ENCODE peak calls at places on chromosome 1, in ten cellular contexts. E, A, L, S, B, Z, H, T, D and G are unnamed samples.
A peak's percentile ranks its signal among the peaks of the same experiment; 100 is the strongest.

GRCh38 chr1:19009882-19010321 is 53.4 kb upstream of the IFFO2 start:
- DNase-seq in B (no peak), E (no peak), Z (no peak), T (no peak), S (peak; percentile 48), H (no peak), A (peak; percentile 91), L (peak; percentile 54), D (peak; percentile 83), G (peak; percentile 99)

GRCh38 chr1:50968884-50969610 is 998 bp upstream of the CDKN2C start:
- DNase-seq in A (peak; percentile 56), L (no peak), D (no peak), T (peak; percentile 50), Z (peak; percentile 48), S (no peak), E (peak; percentile 66), B (peak; percentile 49), H (peak; percentile 22), G (no peak)

GRCh38 chr1:244087611-244088010 is 36.5 kb downstream of the ZBTB18 start:
- DNase-seq in T (no peak), B (no peak), H (no peak), A (no peak), L (no peak), D (no peak), Z (no peak), S (peak; percentile 54), E (no peak), G (no peak)

GRCh38 chr1:219805191-219805590 is 123.2 kb downstream of the SLC30A10 start:
- DNase-seq in E (no peak), D (no peak), Z (no peak), T (no peak), H (no peak), S (no peak), B (no peak), A (no peak), L (no peak), G (no peak)

GRCh38 chr1:178725603-178726517 is 816 bp downstream of the RALGPS2 start:
- DNase-seq in L (peak; percentile 83), D (peak; percentile 83), E (peak; percentile 86), S (no peak), T (peak; percentile 50), B (peak; percentile 43), Z (peak; percentile 77), A (peak; percentile 69), H (peak; percentile 29), G (peak; percentile 62)

GRCh38 chr1:181181792-181182585 is 93.5 kb downstream of the IER5 start:
- DNase-seq in S (peak; percentile 44), H (no peak), B (no peak), E (no peak), L (no peak), Z (no peak), D (no peak), T (no peak), A (no peak), G (no peak)

GRCh38 chr1:209103135-209103534 is 480.4 kb upstream of the CAMK1G start:
- DNase-seq in Z (no peak), H (no peak), B (no peak), S (no peak), E (no peak), A (no peak), T (no peak), D (no peak), L (no peak), G (no peak)

GRCh38 chr1:12219800-12220199 is 10.0 kb upstream of the VPS13D start:
- DNase-seq in D (no peak), T (no peak), H (no peak), Z (no peak), B (no peak), E (no peak), L (no peak), A (no peak), S (no peak), G (no peak)

GRCh38 chr1:187413770-187414169 is 585.0 kb downstream of the PLA2G4A start:
- DNase-seq in S (no peak), E (no peak), H (no peak), B (no peak), Z (no peak), A (no peak), T (no peak), D (no peak), L (peak; percentile 7), G (no peak)

GRCh38 chr1:53600486-53600885 is 138.5 kb downstream of the GLIS1 start:
- DNase-seq in E (peak; percentile 3), D (peak; percentile 9), A (no peak), S (no peak), B (no peak), T (no peak), Z (peak; percentile 63), L (no peak), H (no peak), G (no peak)

GRCh38 chr1:169586067-169586394 is 250 bp downstream of the F5 start:
- DNase-seq in Z (no peak), A (no peak), D (no peak), B (no peak), S (no peak), E (no peak), T (no peak), L (no peak), H (no peak), G (no peak)
- H3K27ac ChIP-seq in Z (no peak overlapping the region), A (no peak overlapping the region), D (no peak overlapping the region), B (no peak overlapping the region), S (no peak overlapping the region), E (no peak overlapping the region), T (no peak overlapping the region), L (no peak overlapping the region), H (no peak overlapping the region), G (no peak overlapping the region)

GRCh38 chr1:156924478-156925153 is 4.2 kb downstream of the LRRC71 start:
- DNase-seq in L (no peak), B (no peak), S (no peak), T (no peak), Z (no peak), E (no peak), D (no peak), H (no peak), A (no peak), G (no peak)
- H3K27me3 ChIP-seq in L (peaks cover 20% of the 10 kb centered on the region), B (peaks cover 3% of the 10 kb centered on the region), S (peaks cover 94% of the 10 kb centered on the region), T (no peaks in the 10 kb centered on the region), Z (peaks cover 61% of the 10 kb centered on the region), E (peaks cover 100% of the 10 kb centered on the region), D (peaks cover 52% of the 10 kb centered on the region), H (peaks cover 98% of the 10 kb centered on the region), A (peaks cover 4% of the 10 kb centered on the region), G (peaks cover 41% of the 10 kb centered on the region)

DNA sequence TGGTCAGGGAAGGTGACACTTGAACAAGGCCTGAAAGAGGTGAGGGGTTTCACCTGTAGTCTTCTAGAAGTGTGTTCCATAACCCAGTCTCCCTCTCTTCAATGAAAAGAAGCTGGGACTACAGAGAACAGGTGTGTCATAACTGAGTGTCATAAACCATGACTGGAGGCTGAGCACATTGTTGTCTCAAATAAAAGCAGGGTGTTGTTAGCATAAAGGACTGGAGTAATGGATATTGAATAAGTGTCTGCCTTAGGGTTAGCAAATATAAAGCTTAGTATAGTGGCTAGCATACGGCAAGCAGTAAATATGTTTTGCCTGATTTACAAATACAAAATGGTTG is 65.4 kb downstream of the SYDE2 start:
- DNase-seq in S (no peak), A (no peak), Z (no peak), H (no peak), D (no peak), E (no peak), T (no peak), B (no peak), L (no peak), G (no peak)
- H3K27ac ChIP-seq in S (no peak overlapping the region), A (peak overlapping the region; percentile 42), Z (no peak overlapping the region), H (no peak overlapping the region), D (no peak overlapping the region), E (peak overlapping the region; percentile 56), T (no peak overlapping the region), B (no peak overlapping the region), L (no peak overlapping the region), G (no peak overlapping the region)

DNA sequence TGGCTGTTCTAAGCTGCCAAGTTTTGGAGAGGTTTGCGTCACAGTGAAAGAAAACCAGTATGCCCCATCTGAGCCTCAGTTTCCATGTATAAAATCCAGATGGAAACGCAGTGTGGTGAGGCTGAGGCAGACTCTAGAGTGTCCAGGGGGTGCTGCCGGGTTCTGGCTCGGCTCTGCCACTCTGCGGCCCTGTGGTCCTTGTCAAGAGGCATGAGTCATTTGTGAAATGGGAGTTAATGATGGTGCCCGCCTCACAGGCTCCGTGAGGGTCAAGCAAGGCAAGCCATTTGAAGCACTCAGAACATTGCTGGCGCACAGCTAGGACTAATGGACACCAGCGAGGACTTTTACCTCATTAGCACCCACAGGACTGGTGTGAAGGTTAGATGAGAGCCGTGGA is 214.3 kb downstream of the PTPRU start:
- DNase-seq in L (no peak), Z (no peak), B (no peak), E (no peak), S (no peak), A (no peak), H (no peak), D (no peak), T (no peak), G (no peak)
- H3K27me3 ChIP-seq in L (no peaks in the 10 kb centered on the region), Z (no peaks in the 10 kb centered on the region), B (no peaks in the 10 kb centered on the region), E (peaks cover 28% of the 10 kb centered on the region), S (peaks cover 12% of the 10 kb centered on the region), A (peaks cover 6% of the 10 kb centered on the region), H (no peaks in the 10 kb centered on the region), D (no peaks in the 10 kb centered on the region), T (no peaks in the 10 kb centered on the region), G (no peaks in the 10 kb centered on the region)

GRCh38 chr1:151997284-151997570 is 3.6 kb upstream of the S100A10 start:
- DNase-seq in Z (no peak), S (no peak), T (no peak), A (no peak), D (no peak), E (no peak), H (no peak), L (no peak), B (no peak), G (no peak)

GRCh38 chr1:151995774-151996173 is 2.1 kb upstream of the S100A10 start:
- DNase-seq in E (no peak), S (no peak), A (no peak), D (no peak), Z (no peak), L (no peak), T (no peak), B (no peak), H (no peak), G (peak; percentile 43)

GRCh38 chr1:151993734-151994496 is at the start of gene S100A10:
- DNase-seq in D (peak; percentile 90), Z (peak; percentile 85), H (peak; percentile 63), T (peak; percentile 80), L (no peak), E (peak; percentile 90), B (peak; percentile 90), S (peak; percentile 93), A (peak; percentile 92), G (peak; percentile 88)

GRCh38 chr1:151993084-151993733 is 450 bp downstream of the S100A10 start:
- DNase-seq in T (peak; percentile 41), S (no peak), A (no peak), H (peak; percentile 33), L (no peak), E (no peak), D (no peak), B (peak; percentile 51), Z (peak; percentile 28), G (no peak)

DNA sequence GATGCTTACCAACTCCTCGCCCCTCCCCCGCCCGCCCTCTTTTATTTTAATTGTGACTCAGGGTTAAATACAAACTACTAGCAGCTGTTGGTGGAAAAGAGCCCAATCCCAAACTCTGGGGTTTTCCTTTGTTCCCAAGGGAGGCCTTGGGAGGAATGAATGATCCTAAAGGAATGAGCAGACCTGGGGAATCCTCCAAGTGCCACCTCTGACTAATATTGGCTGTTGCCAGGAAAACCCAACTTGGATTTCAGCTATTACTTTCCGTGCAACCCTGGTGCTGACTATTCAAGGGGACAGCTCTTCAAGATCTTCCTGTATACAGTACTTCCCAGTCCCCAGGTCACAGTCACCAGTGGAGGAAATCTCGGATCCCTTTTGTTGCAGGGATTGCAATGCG is 1.3 kb upstream of the S100A10 start:
- DNase-seq in L (peak; percentile 88), A (no peak), H (no peak), S (no peak), T (peak; percentile 33), B (no peak), D (peak; percentile 79), E (no peak), Z (no peak), G (peak; percentile 93)
- H3K27ac ChIP-seq in L (peak overlapping the region; percentile 87), A (peak overlapping the region; percentile 99), H (no peak overlapping the region), S (peak overlapping the region; percentile 95), T (no peak overlapping the region), B (peak overlapping the region; percentile 27), D (peak overlapping the region; percentile 100), E (peak overlapping the region; percentile 98), Z (no peak overlapping the region), G (peak overlapping the region; percentile 61)